ENCODE peak calls at places on chromosomes 16 and 17, in ten cellular contexts. Q is omental fat pad, N is hepatocyte, F is Caco-2, V is endothelial cell, M is nephron progenitor cell, E is WTC11, B is HFFc6, H is ovary, K is adrenal gland. O is an unnamed sample.

GRCh38 chr17:39939588-39940419 is 12.3 kb downstream of the LRRC3C start:
- DNase-seq in Q (no peak), N (peak), F (no peak), V (no peak), M (no peak), E (no peak), B (peak), H (no peak), K (no peak), O (no peak)

GRCh38 chr17:50364715-50365114 is 8.3 kb downstream of the MRPL27 start:
- DNase-seq in Q (no peak), N (peak), F (no peak), V (no peak), M (peak), E (no peak), B (peak), H (no peak), K (no peak), O (no peak)

GRCh38 chr17:47877368-47878034 is 18.5 kb upstream of the SP2 start:
- DNase-seq in Q (no peak), N (no peak), F (no peak), V (no peak), M (peak), E (no peak), B (no peak), H (no peak), K (no peak), O (no peak)

GRCh38 chr17:69729937-69730336 is 315.4 kb downstream of the MAP2K6 start:
- DNase-seq in Q (no peak), N (no peak), F (no peak), V (no peak), M (no peak), E (no peak), B (peak), H (no peak), K (no peak), O (no peak)

GRCh38 chr17:2707721-2708584 is 3.6 kb downstream of the CLUH start:
- DNase-seq in Q (no peak), N (peak), F (no peak), V (no peak), M (peak), E (peak), B (no peak), H (no peak), K (peak), O (no peak)

GRCh38 chr16:1137604-1138003 is 15.3 kb upstream of the CACNA1H start:
- DNase-seq in Q (no peak), N (no peak), F (no peak), V (no peak), M (no peak), E (no peak), B (no peak), H (peak), K (peak), O (no peak)

GRCh38 chr17:11140028-11140427 is 101.0 kb upstream of the SHISA6 start:
- DNase-seq in Q (no peak), N (no peak), F (no peak), V (no peak), M (no peak), E (no peak), B (no peak), H (no peak), K (peak), O (no peak)

GRCh38 chr16:82506734-82507133 is 120.0 kb upstream of the CDH13 start:
- DNase-seq in Q (no peak), N (no peak), F (no peak), V (no peak), M (no peak), E (no peak), B (no peak), H (no peak), K (no peak), O (no peak)

GRCh38 chr17:50425682-50426471 is at the start of gene ACSF2:
- DNase-seq in Q (peak), N (peak), F (peak), V (peak), M (peak), E (peak), B (peak), H (peak), K (peak), O (peak)

GRCh38 chr16:23206986-23207385 is 24.4 kb downstream of the SCNN1G start:
- DNase-seq in Q (no peak), N (no peak), F (no peak), V (no peak), M (no peak), E (no peak), B (no peak), H (no peak), K (no peak), O (no peak)

GRCh38 chr17:17140590-17140980 is 65.5 kb downstream of the PLD6 start:
- DNase-seq in Q (no peak), N (no peak), F (no peak), V (peak), M (no peak), E (no peak), B (peak), H (no peak), K (peak), O (no peak)

GRCh38 chr16:1280783-1281182 is 24.9 kb downstream of the TPSD1 start:
- DNase-seq in Q (no peak), N (no peak), F (no peak), V (no peak), M (no peak), E (no peak), B (no peak), H (no peak), K (no peak), O (no peak)

GRCh38 chr17:82893779-82894178 is 54.0 kb upstream of the ZNF750 start:
- DNase-seq in Q (no peak), N (no peak), F (no peak), V (no peak), M (no peak), E (no peak), B (no peak), H (no peak), K (no peak), O (no peak)

GRCh38 chr16:25034916-25035315 is 19.7 kb upstream of the ARHGAP17 start:
- DNase-seq in Q (no peak), N (no peak), F (no peak), V (no peak), M (no peak), E (no peak), B (no peak), H (no peak), K (no peak), O (no peak)

GRCh38 chr17:70405492-70406220 is 236.3 kb downstream of the KCNJ2 start:
- DNase-seq in Q (no peak), N (peak), F (no peak), V (no peak), M (no peak), E (no peak), B (peak), H (no peak), K (no peak), O (peak)

GRCh38 chr17:74205274-74205673 is 1.8 kb downstream of the RPL38 start:
- DNase-seq in Q (no peak), N (no peak), F (no peak), V (no peak), M (no peak), E (no peak), B (no peak), H (no peak), K (no peak), O (no peak)

GRCh38 chr16:86216591-86216990 is 293.7 kb upstream of the FOXF1 start:
- DNase-seq in Q (no peak), N (no peak), F (no peak), V (no peak), M (no peak), E (no peak), B (no peak), H (no peak), K (no peak), O (no peak)

GRCh38 chr17:58325289-58325726 is 3.3 kb downstream of the TSPOAP1 start:
- DNase-seq in Q (no peak), N (peak), F (no peak), V (no peak), M (peak), E (peak), B (no peak), H (peak), K (peak), O (no peak)

DNA sequence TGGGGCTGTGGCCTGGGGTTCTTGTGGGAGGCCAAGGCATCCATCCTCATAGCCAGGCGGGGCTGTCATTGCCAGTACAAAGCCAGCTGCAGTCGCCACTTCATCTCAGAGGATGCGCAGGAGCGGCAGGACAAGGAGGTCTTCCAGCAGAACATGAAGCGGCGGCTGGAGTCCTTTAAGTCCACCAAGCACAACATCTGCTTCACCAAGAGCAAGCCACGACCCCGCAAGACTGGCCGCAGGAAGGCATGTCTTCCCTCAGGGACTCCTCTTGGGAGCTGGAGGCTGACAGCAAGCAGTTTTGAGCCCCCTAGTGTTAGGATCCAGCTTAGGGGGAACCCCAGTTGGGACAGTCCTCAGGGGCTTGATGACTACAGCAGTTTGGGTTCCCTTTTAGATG is 15.1 kb upstream of the PLEKHG4 start:
- DNase-seq in Q (no peak), N (no peak), F (no peak), V (no peak), M (no peak), E (no peak), B (no peak), H (no peak), K (no peak), O (no peak)
- TF ChIP-seq CTCF in Q (no peak), N (no peak), F (peak), V (no peak), M (no peak), E (no peak), B (peak), H (no peak), K (no peak), O (no peak)

GRCh38 chr17:8742828-8743227 is 1.8 kb downstream of the CCDC42 start:
- DNase-seq in Q (no peak), N (no peak), F (no peak), V (no peak), M (no peak), E (no peak), B (no peak), H (no peak), K (no peak), O (no peak)
- TF ChIP-seq CTCF in Q (no peak), N (no peak), F (no peak), V (no peak), M (no peak), E (no peak), B (no peak), H (no peak), K (no peak), O (no peak)

DNA sequence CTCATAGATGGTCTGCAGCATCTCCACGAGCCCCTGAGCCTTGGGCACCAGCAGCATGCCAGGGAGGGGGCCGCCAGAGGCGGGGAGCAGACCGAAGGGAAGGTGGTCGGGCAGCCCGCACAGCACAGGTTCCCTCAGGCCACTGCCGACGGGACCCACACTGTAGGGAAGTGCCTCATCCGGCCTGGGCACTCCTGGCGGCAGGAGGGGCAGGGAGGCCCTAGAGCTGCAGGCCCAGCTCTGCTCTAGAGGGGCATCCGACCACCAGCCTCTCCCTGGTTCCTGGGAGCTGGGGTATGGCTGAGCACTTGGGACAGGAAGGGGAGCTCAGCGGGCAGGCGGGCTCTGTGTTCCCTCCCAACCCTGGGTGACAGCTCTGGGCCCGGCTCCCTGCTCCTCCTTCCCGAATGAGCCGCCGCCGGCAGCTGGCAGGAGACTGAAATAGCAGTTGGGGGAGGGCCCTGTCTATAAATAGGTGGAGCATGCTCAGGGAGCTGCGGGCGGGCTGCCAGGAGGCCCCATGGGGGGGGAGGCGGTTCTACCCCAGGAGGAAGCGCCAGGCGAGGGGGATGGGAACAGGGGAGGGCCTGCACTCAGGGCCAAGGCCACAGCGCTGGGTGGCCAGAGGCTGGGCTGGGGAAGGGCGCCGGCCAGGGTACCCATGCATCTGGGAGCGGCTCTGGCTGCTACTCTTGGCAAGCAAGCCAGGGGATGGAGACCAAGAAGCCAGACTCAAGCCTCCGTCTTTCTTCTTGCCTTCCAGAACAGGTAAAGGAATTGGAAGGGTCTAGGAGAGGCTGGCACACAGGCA is 12.4 kb downstream of the HDAC5 start:
- DNase-seq in Q (peak), N (peak), F (no peak), V (peak), M (peak), E (peak), B (peak), H (peak), K (peak), O (peak)
- TF ChIP-seq CTCF in Q (no peak), N (no peak), F (no peak), V (no peak), M (no peak), E (no peak), B (peak), H (no peak), K (peak), O (no peak)

GRCh38 chr17:68512247-68512966 is at the start of gene PRKAR1A:
- DNase-seq in Q (peak), N (peak), F (peak), V (peak), M (peak), E (peak), B (peak), H (peak), K (peak), O (peak)
- TF ChIP-seq CTCF in Q (no peak), N (no peak), F (no peak), V (no peak), M (no peak), E (no peak), B (peak), H (peak), K (peak), O (no peak)

GRCh38 chr17:81298991-81299733 is 4.1 kb upstream of the SLC38A10 start:
- DNase-seq in Q (no peak), N (no peak), F (no peak), V (no peak), M (no peak), E (no peak), B (no peak), H (no peak), K (no peak), O (no peak)

GRCh38 chr17:81294512-81295030 is 536 bp downstream of the SLC38A10 start:
- DNase-seq in Q (no peak), N (peak), F (no peak), V (peak), M (peak), E (no peak), B (no peak), H (peak), K (peak), O (no peak)

GRCh38 chr17:81298325-81298990 is 3.4 kb upstream of the SLC38A10 start:
- DNase-seq in Q (no peak), N (no peak), F (no peak), V (no peak), M (no peak), E (no peak), B (no peak), H (no peak), K (no peak), O (no peak)

GRCh38 chr17:81295031-81295677 is at the start of gene SLC38A10:
- DNase-seq in Q (peak), N (peak), F (peak), V (peak), M (peak), E (peak), B (peak), H (peak), K (peak), O (peak)

DNA sequence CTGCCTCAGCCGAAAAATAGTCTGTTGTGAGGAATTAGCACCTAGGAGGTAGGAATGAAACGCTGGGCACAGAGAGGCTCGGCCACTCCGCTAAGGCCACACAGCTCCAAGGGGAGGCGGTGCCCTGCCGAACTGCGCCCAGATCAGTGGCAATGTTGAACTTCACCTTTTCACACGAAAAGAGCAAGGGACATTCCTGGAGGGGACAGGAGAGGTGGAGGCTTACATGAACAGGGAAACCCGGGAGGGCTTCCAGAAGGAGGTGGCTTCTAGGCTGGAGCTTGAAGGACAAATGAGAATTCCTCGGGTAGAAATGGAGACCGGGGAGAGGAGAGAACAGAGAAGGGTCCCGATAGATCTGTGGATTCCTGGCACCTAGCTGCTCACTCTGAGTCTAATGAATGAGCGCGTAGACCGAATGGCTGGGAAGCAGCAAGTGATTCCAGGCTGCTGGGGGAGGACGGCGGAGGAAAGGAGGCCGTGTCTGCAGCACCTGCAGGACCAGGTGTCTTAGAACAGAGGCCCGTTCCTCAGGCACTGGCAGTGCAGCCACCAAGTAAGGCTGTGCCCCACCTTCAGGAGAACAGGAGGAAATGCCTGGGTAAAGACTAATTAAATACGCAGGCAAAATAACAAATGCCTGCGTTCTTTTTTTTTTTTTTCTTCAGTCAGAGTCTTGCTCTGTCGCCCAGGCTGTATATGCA is 723 bp upstream of the SLC38A10 start:
- DNase-seq in Q (no peak), N (peak), F (peak), V (no peak), M (no peak), E (peak), B (peak), H (no peak), K (peak), O (no peak)
- TF ChIP-seq CTCF in Q (no peak), N (peak), F (peak), V (no peak), M (peak), E (no peak), B (peak), H (peak), K (peak), O (peak)

DNA sequence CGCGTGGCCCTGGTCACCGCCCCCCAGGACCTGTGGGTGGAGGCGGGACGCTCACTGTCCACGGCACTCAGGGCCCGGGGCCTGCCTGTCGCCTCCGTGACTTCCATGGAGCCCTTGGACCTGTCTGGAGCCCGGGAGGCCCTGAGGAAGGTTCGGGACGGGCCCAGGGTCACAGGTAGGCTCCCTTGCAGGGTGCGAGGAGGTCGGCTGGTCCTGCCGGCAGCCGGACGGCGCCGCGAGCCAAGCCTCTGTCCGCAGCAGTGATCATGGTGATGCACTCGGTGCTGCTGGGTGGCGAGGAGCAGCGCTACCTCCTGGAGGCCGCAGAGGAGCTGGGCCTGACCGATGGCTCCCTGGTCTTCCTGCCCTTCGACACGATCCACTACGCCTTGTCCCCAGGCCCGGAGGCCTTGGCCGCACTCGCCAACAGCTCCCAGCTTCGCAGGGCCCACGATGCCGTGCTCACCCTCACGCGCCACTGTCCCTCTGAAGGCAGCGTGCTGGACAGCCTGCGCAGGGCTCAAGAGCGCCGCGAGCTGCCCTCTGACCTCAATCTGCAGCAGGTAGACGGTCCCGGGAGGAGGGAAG is 1.3 kb downstream of the GUCY2D start:
- DNase-seq in Q (no peak), N (no peak), F (no peak), V (no peak), M (no peak), E (peak), B (no peak), H (no peak), K (peak), O (no peak)
- TF ChIP-seq CTCF in Q (no peak), N (no peak), F (no peak), V (no peak), M (no peak), E (no peak), B (no peak), H (no peak), K (no peak), O (no peak)

GRCh38 chr17:1452836-1453235 is 3.2 kb downstream of the CRK start:
- DNase-seq in Q (no peak), N (no peak), F (no peak), V (no peak), M (no peak), E (no peak), B (no peak), H (no peak), K (no peak), O (no peak)

GRCh38 chr17:1455748-1456599 is at the start of gene CRK:
- DNase-seq in Q (peak), N (peak), F (peak), V (peak), M (peak), E (peak), B (peak), H (peak), K (peak), O (peak)

GRCh38 chr17:1460233-1460632 is 4.2 kb upstream of the CRK start:
- DNase-seq in Q (no peak), N (peak), F (no peak), V (no peak), M (no peak), E (no peak), B (peak), H (no peak), K (peak), O (peak)

GRCh38 chr17:1454541-1454940 is 1.5 kb downstream of the CRK start:
- DNase-seq in Q (no peak), N (no peak), F (no peak), V (no peak), M (no peak), E (no peak), B (no peak), H (no peak), K (no peak), O (no peak)

DNA sequence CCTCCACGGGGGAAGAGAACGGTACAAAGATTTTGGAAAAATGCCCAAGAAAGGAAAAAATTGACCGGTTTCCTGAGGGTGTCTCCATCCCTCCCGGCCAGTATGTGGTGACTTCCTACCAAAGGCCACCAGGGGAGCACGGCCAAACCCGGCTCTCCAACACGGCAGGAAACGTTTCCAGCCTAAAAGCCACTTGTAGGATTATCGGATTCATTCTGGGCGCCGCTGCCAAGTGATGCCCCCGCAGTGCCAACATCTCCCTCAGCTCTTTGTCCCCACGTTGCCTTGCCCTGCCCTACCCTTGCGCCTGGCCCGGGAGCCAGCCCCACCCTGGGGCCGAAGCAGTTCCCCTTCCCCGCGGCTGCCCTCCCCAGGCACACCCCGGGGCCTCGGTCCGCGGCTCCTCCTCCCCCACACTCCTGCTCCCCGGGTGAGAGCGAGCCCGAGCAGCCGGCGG is 713 bp downstream of the CRK start:
- DNase-seq in Q (no peak), N (peak), F (peak), V (peak), M (peak), E (peak), B (peak), H (peak), K (peak), O (no peak)
- TF ChIP-seq CTCF in Q (no peak), N (peak), F (peak), V (peak), M (peak), E (peak), B (peak), H (peak), K (peak), O (peak)

GRCh38 chr16:11405331-11406176 is 60.3 kb downstream of the RMI2 start:
- DNase-seq in Q (no peak), N (no peak), F (peak), V (peak), M (peak), E (peak), B (no peak), H (no peak), K (peak), O (no peak)
- TF ChIP-seq CTCF in Q (no peak), N (peak), F (peak), V (peak), M (peak), E (peak), B (peak), H (no peak), K (peak), O (peak)